ENCODE peak calls at places on chromosome 3, in four cellular contexts. M, G, Q and L are unnamed samples.

GRCh38 chr3:52128118-52128683 is 26.0 kb downstream of the POC1A start:
- DNase-seq in M (no peak), G (no peak), Q (no peak), L (no peak)

GRCh38 chr3:111904376-111905241 is 45.5 kb downstream of the PHLDB2 start:
- DNase-seq in M (no peak), G (peak; percentile 24), Q (no peak), L (no peak)

GRCh38 chr3:187832202-187832601 is 86.9 kb upstream of the BCL6 start:
- DNase-seq in M (no peak), G (no peak), Q (no peak), L (no peak)

GRCh38 chr3:37526511-37526910 is 335.2 kb upstream of the CTDSPL start:
- DNase-seq in M (no peak), G (no peak), Q (no peak), L (no peak)

GRCh38 chr3:4999626-5000184 is 20.5 kb downstream of the BHLHE40 start:
- DNase-seq in M (no peak), G (no peak), Q (no peak), L (no peak)

GRCh38 chr3:55172913-55173312 is 245.1 kb upstream of the LRTM1 start:
- DNase-seq in M (no peak), G (no peak), Q (no peak), L (no peak)

GRCh38 chr3:107738486-107739183 is 215.9 kb downstream of the BBX start:
- DNase-seq in M (no peak), G (no peak), Q (no peak), L (no peak)

GRCh38 chr3:14371573-14372474 is 30.6 kb upstream of the SLC6A6 start:
- DNase-seq in M (no peak), G (no peak), Q (no peak), L (peak; percentile 78)

GRCh38 chr3:153625506-153625905 is 463.5 kb downstream of the RAP2B start:
- DNase-seq in M (no peak), G (no peak), Q (no peak), L (no peak)

GRCh38 chr3:15953841-15954240 is 156.1 kb upstream of the ANKRD28 start:
- DNase-seq in M (no peak), G (no peak), Q (no peak), L (no peak)

GRCh38 chr3:87969620-87970019 is 89.2 kb downstream of the CGGBP1 start:
- DNase-seq in M (no peak), G (no peak), Q (no peak), L (no peak)

GRCh38 chr3:58584690-58585004 is 7.5 kb upstream of the FAM107A start:
- DNase-seq in M (no peak), G (no peak), Q (no peak), L (no peak)

GRCh38 chr3:69675773-69676660 is 63.2 kb upstream of the MITF start:
- DNase-seq in M (no peak), G (no peak), Q (no peak), L (no peak)

GRCh38 chr3:194046995-194047681 is 88.8 kb upstream of the HES1 start:
- DNase-seq in M (no peak), G (no peak), Q (no peak), L (peak; percentile 77)

GRCh38 chr3:99753268-99753975 is 64.2 kb upstream of the CMSS1 start:
- DNase-seq in M (no peak), G (no peak), Q (peak; percentile 38), L (peak; percentile 2)

GRCh38 chr3:53229171-53229570 is 26.7 kb downstream of the TKT start:
- DNase-seq in M (no peak), G (no peak), Q (no peak), L (no peak)

GRCh38 chr3:34263014-34263714 is 464.7 kb downstream of the PDCD6IP start:
- DNase-seq in M (no peak), G (no peak), Q (no peak), L (no peak)

GRCh38 chr3:43792904-43793303 is 102.2 kb downstream of the ABHD5 start:
- DNase-seq in M (no peak), G (no peak), Q (no peak), L (no peak)

GRCh38 chr3:47491186-47491585 is 15.4 kb upstream of the SCAP start:
- DNase-seq in M (no peak), G (no peak), Q (no peak), L (no peak)

GRCh38 chr3:16665282-16665741 is 60.1 kb upstream of the DAZL start:
- DNase-seq in M (no peak), G (no peak), Q (no peak), L (no peak)

GRCh38 chr3:131370935-131371698 is 10.5 kb upstream of the NUDT16 start:
- DNase-seq in M (no peak), G (no peak), Q (no peak), L (no peak)